ENCODE peak calls at places on chromosomes 2 and 18, in ten cellular contexts. S is lung; H is right lobe of liver; E is activated CD8-positive, alpha-beta memory T cell treated with anti-CD3 and anti-CD28 coated beads for 24 hours; A is activated T-cell treated with anti-CD3 and anti-CD28 coated beads for 24 hours; B is NCI-H2029 treated with DMSO at 0.1 percent for 48 hours; F is NCI-H748 treated with DMSO at 0.1 percent for 48 hours; G is activated naive CD4-positive, alpha-beta T cell treated with anti-CD3 and anti-CD28 coated beads for 36 hours; J is AG10803; Z is sciatic nerve. Y is an unnamed sample.

GRCh38 chr2:143907801-143908200 is 612.1 kb downstream of the ZEB2 start:
- DNase-seq in G (no peak), J (no peak), F (no peak), H (no peak), A (no peak), S (no peak), B (no peak), E (no peak), Z (no peak), Y (no peak)

GRCh38 chr2:44803100-44803424 is 138.4 kb upstream of the SIX3 start:
- DNase-seq in B (no peak), G (no peak), J (no peak), H (no peak), F (no peak), S (no peak), Z (no peak), A (no peak), E (no peak), Y (no peak)

GRCh38 chr2:199932312-199932855 is 21.3 kb downstream of the C2orf69 start:
- DNase-seq in B (no peak), H (no peak), F (no peak), S (no peak), E (no peak), Z (no peak), J (peak), G (no peak), A (no peak), Y (no peak)

GRCh38 chr2:241762321-241762932 is 14.2 kb upstream of the GAL3ST2 start:
- DNase-seq in Z (peak), A (no peak), B (peak), J (no peak), G (no peak), E (no peak), F (no peak), S (no peak), H (no peak), Y (peak)

GRCh38 chr2:173148520-173148919 is 72.9 kb downstream of the MAP3K20 start:
- DNase-seq in J (peak), G (no peak), A (no peak), E (no peak), Z (no peak), F (no peak), H (no peak), B (no peak), S (no peak), Y (no peak)

GRCh38 chr2:127455566-127456493 is 37.6 kb downstream of the PROC start:
- DNase-seq in G (no peak), F (no peak), E (no peak), B (no peak), H (no peak), J (no peak), S (no peak), A (no peak), Z (no peak), Y (no peak)

GRCh38 chr2:101305044-101305443 is 3.5 kb downstream of the RNF149 start:
- DNase-seq in F (no peak), H (no peak), S (no peak), J (no peak), A (no peak), E (no peak), B (no peak), G (no peak), Z (no peak), Y (no peak)

GRCh38 chr2:10124538-10125045 is 2.1 kb downstream of the RRM2 start:
- DNase-seq in E (no peak), G (peak), J (peak), A (peak), F (peak), H (no peak), B (peak), Z (peak), S (no peak), Y (peak)

GRCh38 chr2:184371641-184372040 is 226.7 kb upstream of the ZNF804A start:
- DNase-seq in A (no peak), E (no peak), G (no peak), H (no peak), Z (no peak), B (no peak), S (no peak), J (no peak), F (no peak), Y (no peak)

GRCh38 chr18:29892960-29893558 is 1149.5 kb downstream of the DSC3 start:
- DNase-seq in S (no peak), H (no peak), F (no peak), Z (no peak), A (no peak), E (no peak), G (no peak), B (no peak), J (peak), Y (no peak)

GRCh38 chr2:24855703-24856102 is 62.5 kb downstream of the CENPO start:
- DNase-seq in B (no peak), Z (peak), J (peak), H (no peak), G (no peak), E (no peak), A (no peak), F (no peak), S (no peak), Y (no peak)

GRCh38 chr2:138193416-138194213 is 229.3 kb downstream of the HNMT start:
- DNase-seq in G (no peak), A (no peak), Z (no peak), S (no peak), B (no peak), H (no peak), J (no peak), E (no peak), F (no peak), Y (no peak)

GRCh38 chr18:36640005-36640952 is 188.5 kb downstream of the TPGS2 start:
- DNase-seq in E (no peak), B (no peak), J (no peak), A (no peak), S (no peak), G (no peak), F (no peak), Z (no peak), H (no peak), Y (no peak)

GRCh38 chr2:211802611-211803010 is 736.0 kb downstream of the ERBB4 start:
- DNase-seq in B (no peak), G (no peak), E (no peak), H (no peak), S (no peak), Z (no peak), F (peak), A (no peak), J (no peak), Y (no peak)

GRCh38 chr2:2828774-2829368 is 497.8 kb upstream of the MYT1L start:
- DNase-seq in B (no peak), S (no peak), Z (no peak), A (no peak), F (no peak), E (peak), G (no peak), H (no peak), J (no peak), Y (no peak)

GRCh38 chr2:95330939-95331338 is 33.8 kb downstream of the KCNIP3 start:
- DNase-seq in E (no peak), F (no peak), S (no peak), Z (no peak), H (no peak), B (no peak), G (no peak), J (no peak), A (no peak), Y (no peak)

GRCh38 chr18:37006742-37007141 is 177.8 kb downstream of the KIAA1328 start:
- DNase-seq in Z (no peak), G (no peak), E (no peak), J (no peak), S (no peak), B (no peak), F (no peak), A (no peak), H (no peak), Y (no peak)

GRCh38 chr2:204538179-204539009 is 6.9 kb upstream of the PARD3B start:
- DNase-seq in J (peak), G (no peak), B (no peak), F (no peak), S (no peak), E (no peak), Z (peak), A (no peak), H (peak), Y (peak)

GRCh38 chr2:18922276-18922675 is 332.9 kb upstream of the NT5C1B start:
- DNase-seq in B (no peak), S (no peak), Z (no peak), A (no peak), H (no peak), E (no peak), J (peak), F (no peak), G (no peak), Y (no peak)

GRCh38 chr2:226760412-226761194 is 39.0 kb downstream of the IRS1 start:
- DNase-seq in S (no peak), F (no peak), A (no peak), E (no peak), H (no peak), J (peak), Z (no peak), B (no peak), G (no peak), Y (no peak)

GRCh38 chr2:237143676-237144440 is 58.2 kb downstream of the COPS8 start:
- DNase-seq in A (no peak), H (no peak), J (peak), B (no peak), Z (no peak), E (no peak), G (no peak), F (no peak), S (no peak), Y (no peak)

GRCh38 chr18:23523429-23524212 is 20.3 kb downstream of the RMC1 start:
- DNase-seq in S (no peak), H (no peak), F (no peak), B (no peak), J (peak), Z (no peak), A (no peak), G (no peak), E (no peak), Y (no peak)

GRCh38 chr2:80256396-80257167 is 48.0 kb downstream of the LRRTM1 start:
- DNase-seq in E (no peak), J (peak), A (no peak), S (no peak), F (no peak), Z (no peak), B (no peak), H (no peak), G (no peak), Y (peak)

GRCh38 chr2:235217814-235218213 is 266.0 kb downstream of the SH3BP4 start:
- DNase-seq in H (no peak), S (no peak), B (no peak), Z (no peak), F (no peak), E (no peak), A (no peak), G (no peak), J (peak), Y (no peak)

GRCh38 chr2:47636596-47636995 is 146.3 kb upstream of the MSH6 start:
- DNase-seq in E (no peak), Z (no peak), H (no peak), G (no peak), F (no peak), A (no peak), S (no peak), B (no peak), J (peak), Y (no peak)

GRCh38 chr2:241946306-241947003 is 76.9 kb downstream of the RTP5 start:
- DNase-seq in A (no peak), E (no peak), J (no peak), B (no peak), H (no peak), Z (peak), S (no peak), G (no peak), F (no peak), Y (no peak)

GRCh38 chr2:217839073-217839749 is 163.6 kb downstream of the TNS1 start:
- DNase-seq in E (no peak), A (no peak), J (peak), F (no peak), H (no peak), G (no peak), Z (no peak), B (no peak), S (no peak), Y (no peak)